ENCODE peak calls at places on chromosomes 6 and 20, in eight cellular contexts. Q is BE2C, V is mesothelial cell of epicardium, D is astrocyte of the cerebellum, W is colonic mucosa, L is heart right ventricle, C is bronchial epithelial cell, O is endothelial cell. Y is an unnamed sample.

GRCh38 chr20:51955756-51956155 is 153.4 kb upstream of the SALL4 start:
- DNase-seq in Q (no peak), V (no peak), D (peak), W (no peak), L (no peak), C (peak), O (no peak), Y (no peak)

GRCh38 chr6:63764318-63764916 is 128.8 kb downstream of the PHF3 start:
- DNase-seq in Q (no peak), V (no peak), D (peak), W (no peak), L (no peak), C (peak), O (no peak), Y (peak)

GRCh38 chr6:113825776-113826175 is 31.4 kb upstream of the MARCKS start:
- DNase-seq in Q (peak), V (no peak), D (peak), W (peak), L (peak), C (no peak), O (no peak), Y (no peak)

GRCh38 chr6:34237316-34237721 is 646 bp downstream of the HMGA1 start:
- DNase-seq in Q (peak), V (no peak), D (no peak), W (peak), L (peak), C (no peak), O (no peak), Y (peak)

GRCh38 chr6:121597654-121598053 is 162.2 kb downstream of the GJA1 start:
- DNase-seq in Q (no peak), V (no peak), D (no peak), W (no peak), L (no peak), C (peak), O (no peak), Y (no peak)

GRCh38 chr6:84615113-84615850 is 149.1 kb downstream of the TBX18 start:
- DNase-seq in Q (no peak), V (no peak), D (no peak), W (no peak), L (no peak), C (no peak), O (no peak), Y (no peak)

GRCh38 chr6:162181741-162182401 is 545.7 kb downstream of the PRKN start:
- DNase-seq in Q (no peak), V (no peak), D (no peak), W (no peak), L (no peak), C (peak), O (no peak), Y (no peak)

GRCh38 chr6:27251672-27252251 is 4.3 kb downstream of the PRSS16 start:
- DNase-seq in Q (peak), V (peak), D (no peak), W (peak), L (peak), C (peak), O (peak), Y (peak)

GRCh38 chr6:498795-499231 is 107.3 kb downstream of the IRF4 start:
- DNase-seq in Q (no peak), V (no peak), D (peak), W (no peak), L (no peak), C (no peak), O (no peak), Y (no peak)

GRCh38 chr6:109118337-109118736 is 23.0 kb downstream of the CEP57L1 start:
- DNase-seq in Q (no peak), V (no peak), D (no peak), W (no peak), L (no peak), C (no peak), O (no peak), Y (no peak)

GRCh38 chr6:129744201-129744879 is 34.4 kb upstream of the ARHGAP18 start:
- DNase-seq in Q (no peak), V (no peak), D (peak), W (peak), L (no peak), C (peak), O (no peak), Y (peak)

GRCh38 chr20:50646483-50646996 is 44.8 kb downstream of the RIPOR3 start:
- DNase-seq in Q (no peak), V (no peak), D (no peak), W (no peak), L (no peak), C (peak), O (no peak), Y (no peak)

GRCh38 chr6:13383280-13384163 is 55.2 kb upstream of the TBC1D7 start:
- DNase-seq in Q (no peak), V (no peak), D (no peak), W (no peak), L (no peak), C (peak), O (no peak), Y (no peak)

GRCh38 chr6:12328701-12329100 is 38.5 kb downstream of the EDN1 start:
- DNase-seq in Q (no peak), V (no peak), D (no peak), W (no peak), L (no peak), C (peak), O (no peak), Y (no peak)

GRCh38 chr6:5905431-5906339 is 101.0 kb downstream of the NRN1 start:
- DNase-seq in Q (no peak), V (no peak), D (peak), W (peak), L (peak), C (peak), O (no peak), Y (no peak)

GRCh38 chr20:9514461-9515210 is at the start of gene LAMP5:
- DNase-seq in Q (peak), V (peak), D (no peak), W (no peak), L (peak), C (peak), O (peak), Y (peak)

GRCh38 chr6:16909599-16910360 is 148.5 kb upstream of the ATXN1 start:
- DNase-seq in Q (no peak), V (no peak), D (no peak), W (no peak), L (no peak), C (no peak), O (no peak), Y (no peak)

GRCh38 chr20:251352-251751 is 6.2 kb upstream of the DEFB132 start:
- DNase-seq in Q (no peak), V (no peak), D (no peak), W (no peak), L (no peak), C (no peak), O (no peak), Y (no peak)

GRCh38 chr20:43584448-43585138 is 6.1 kb upstream of the IFT52 start:
- DNase-seq in Q (no peak), V (no peak), D (no peak), W (no peak), L (no peak), C (no peak), O (no peak), Y (no peak)

GRCh38 chr6:17484201-17484606 is 90.8 kb downstream of the CAP2 start:
- DNase-seq in Q (no peak), V (no peak), D (no peak), W (no peak), L (no peak), C (no peak), O (no peak), Y (no peak)

GRCh38 chr6:169828176-169828575 is 76.8 kb downstream of the ERMARD start:
- DNase-seq in Q (no peak), V (peak), D (no peak), W (peak), L (no peak), C (no peak), O (no peak), Y (no peak)

GRCh38 chr6:44972710-44973109 is 355.4 kb upstream of the RUNX2 start:
- DNase-seq in Q (no peak), V (no peak), D (no peak), W (no peak), L (no peak), C (no peak), O (no peak), Y (no peak)

GRCh38 chr6:132063204-132063603 is 112.0 kb upstream of the CCN2 start:
- DNase-seq in Q (no peak), V (no peak), D (peak), W (no peak), L (no peak), C (no peak), O (no peak), Y (no peak)

GRCh38 chr6:19851273-19852089 is 14.3 kb downstream of the ID4 start:
- DNase-seq in Q (peak), V (no peak), D (peak), W (peak), L (no peak), C (peak), O (peak), Y (peak)

GRCh38 chr6:8080338-8081151 is 16.4 kb upstream of the BLOC1S5 start:
- DNase-seq in Q (no peak), V (no peak), D (no peak), W (no peak), L (no peak), C (peak), O (no peak), Y (no peak)

GRCh38 chr6:35091353-35092083 is 49.6 kb downstream of the TCP11 start:
- DNase-seq in Q (no peak), V (no peak), D (no peak), W (peak), L (no peak), C (no peak), O (no peak), Y (no peak)

GRCh38 chr20:25247100-25247665 is 702 bp upstream of the PYGB start:
- DNase-seq in Q (peak), V (peak), D (no peak), W (peak), L (peak), C (peak), O (peak), Y (peak)

DNA sequence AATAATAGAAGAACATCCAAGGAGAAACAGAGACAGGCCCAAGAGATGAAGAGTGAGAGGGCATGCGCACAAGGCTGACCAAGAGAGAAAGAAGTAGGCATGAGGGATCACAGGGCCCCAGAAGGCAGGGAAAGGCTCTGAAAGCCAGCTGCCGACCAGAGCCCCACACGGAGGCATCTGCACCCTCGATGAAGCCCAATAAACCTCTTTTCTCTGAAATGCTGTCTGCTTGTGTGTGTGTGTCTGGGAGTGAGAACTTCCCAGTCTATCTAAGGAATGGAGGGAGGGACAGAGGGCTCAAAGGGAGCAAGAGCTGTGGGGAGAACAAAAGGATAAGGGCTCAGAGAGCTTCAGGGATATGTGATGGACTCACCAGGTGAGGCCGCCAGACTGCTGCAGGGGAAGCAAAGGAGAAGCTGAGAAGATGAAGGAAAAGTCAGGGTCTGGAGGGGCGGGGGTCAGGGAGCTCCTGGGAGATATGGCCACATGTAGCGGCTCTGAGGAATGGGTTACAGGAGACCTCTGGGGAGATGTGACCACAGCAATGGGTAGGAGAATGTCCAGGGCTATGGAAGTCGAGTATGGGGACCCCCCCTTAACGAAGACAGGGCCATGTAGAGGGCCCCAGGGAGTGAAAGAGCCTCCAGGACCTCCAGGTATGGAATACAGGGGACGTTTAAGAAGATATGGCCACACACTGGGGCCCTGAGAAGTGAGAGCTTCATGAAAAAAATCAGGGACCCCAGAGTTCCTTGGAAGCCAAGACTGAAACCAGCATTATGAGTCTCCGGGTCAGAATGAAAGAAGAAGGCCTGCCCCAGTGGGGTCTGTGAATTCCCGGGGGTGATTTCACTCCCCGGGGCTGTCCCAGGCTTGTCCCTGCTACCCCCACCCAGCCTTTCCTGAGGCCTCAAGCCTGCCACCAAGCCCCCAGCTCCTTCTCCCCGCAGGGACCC is 981 bp upstream of the TNF start:
- DNase-seq in Q (no peak), V (no peak), D (no peak), W (no peak), L (no peak), C (no peak), O (no peak), Y (no peak)
- TF ChIP-seq CTCF in Q (no peak), V (no peak), D (no peak), W (no peak), L (no peak), C (no peak), O (no peak), Y (no peak)

DNA sequence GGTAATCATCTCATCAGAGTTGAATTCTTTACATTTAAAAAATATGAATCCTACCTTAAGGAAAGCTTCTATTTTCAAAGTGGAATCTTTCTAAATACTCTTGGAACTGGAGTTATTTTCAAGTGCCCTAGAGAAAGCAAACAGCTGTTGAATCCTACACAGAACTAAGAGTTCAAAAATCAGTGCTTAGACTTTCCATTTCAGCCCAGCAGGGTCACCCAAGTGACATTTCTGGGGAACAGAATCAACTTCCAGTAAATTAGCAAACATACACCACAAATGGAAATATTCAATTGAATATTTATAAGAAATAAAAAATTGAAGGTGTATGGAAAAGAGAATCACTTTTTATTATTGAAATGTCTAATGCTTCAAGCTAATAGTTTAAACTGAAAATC is 427.7 kb upstream of the NOX3 start:
- DNase-seq in Q (no peak), V (no peak), D (no peak), W (no peak), L (no peak), C (no peak), O (no peak), Y (no peak)
- TF ChIP-seq CTCF in Q (no peak), V (no peak), D (no peak), W (no peak), L (no peak), C (no peak), O (no peak), Y (no peak)

GRCh38 chr20:57920971-57921370 is 211.2 kb upstream of the PMEPA1 start:
- DNase-seq in Q (no peak), V (no peak), D (no peak), W (no peak), L (no peak), C (no peak), O (no peak), Y (no peak)
- TF ChIP-seq CTCF in Q (no peak), V (no peak), D (no peak), W (no peak), L (no peak), C (no peak), O (no peak), Y (no peak)

GRCh38 chr6:149470948-149471347 is 13.9 kb downstream of the ZC3H12D start:
- DNase-seq in Q (no peak), V (no peak), D (no peak), W (no peak), L (no peak), C (no peak), O (no peak), Y (no peak)
- TF ChIP-seq CTCF in Q (no peak), V (no peak), D (no peak), W (no peak), L (no peak), C (no peak), O (no peak), Y (no peak)

GRCh38 chr20:61742097-61742805 is 323.4 kb downstream of the TAF4 start:
- DNase-seq in Q (no peak), V (no peak), D (no peak), W (no peak), L (no peak), C (no peak), O (no peak), Y (no peak)
- TF ChIP-seq CTCF in Q (no peak), V (no peak), D (no peak), W (no peak), L (no peak), C (no peak), O (no peak), Y (no peak)

DNA sequence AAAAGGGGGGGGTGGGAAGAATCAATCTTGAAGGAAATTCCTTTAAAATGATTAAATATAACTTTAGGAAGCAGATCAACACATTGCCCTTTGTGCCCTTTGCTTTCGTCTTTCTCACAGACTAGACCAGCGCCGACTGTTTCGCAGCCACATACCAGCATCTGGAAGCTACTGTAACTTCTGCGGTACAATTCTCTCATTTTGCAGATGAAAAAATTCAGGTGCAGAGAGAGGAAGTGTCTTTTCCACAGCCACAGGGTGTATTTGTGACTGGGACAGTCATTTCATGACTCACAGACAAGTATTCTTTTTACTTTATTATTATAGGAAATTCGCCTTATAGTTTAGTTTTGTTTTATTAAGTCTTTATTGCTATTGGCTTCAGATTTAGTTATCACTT is 84.2 kb downstream of the UST start:
- DNase-seq in Q (no peak), V (no peak), D (no peak), W (no peak), L (no peak), C (no peak), O (no peak), Y (no peak)
- TF ChIP-seq CTCF in Q (no peak), V (no peak), D (no peak), W (no peak), L (no peak), C (no peak), O (no peak), Y (no peak)

DNA sequence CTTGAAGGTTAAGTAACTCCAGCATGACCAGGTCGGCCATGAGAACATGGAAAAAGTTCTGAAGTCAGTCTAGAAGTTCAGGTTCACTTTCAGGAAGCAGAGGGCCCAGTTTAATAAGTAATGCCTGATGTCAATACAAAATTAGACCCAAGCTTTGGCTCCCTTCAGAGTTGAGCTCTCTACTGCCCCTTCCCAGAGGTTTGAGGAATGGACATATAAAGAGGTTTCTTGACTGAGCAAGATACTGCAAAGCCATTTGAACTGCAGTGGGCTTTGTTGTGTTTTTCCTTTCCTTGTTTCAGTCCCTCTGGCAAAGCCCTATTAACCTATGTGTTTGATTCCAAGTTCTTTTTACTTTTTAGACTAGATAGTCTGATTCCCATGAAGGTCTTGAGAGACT is 97.8 kb upstream of the PREP start:
- DNase-seq in Q (no peak), V (no peak), D (no peak), W (no peak), L (no peak), C (no peak), O (no peak), Y (no peak)
- TF ChIP-seq CTCF in Q (peak), V (no peak), D (no peak), W (no peak), L (no peak), C (peak), O (no peak), Y (no peak)

GRCh38 chr20:19758888-19759331 is 852 bp downstream of the RIN2 start:
- DNase-seq in Q (no peak), V (peak), D (no peak), W (peak), L (peak), C (peak), O (peak), Y (peak)
- TF ChIP-seq CTCF in Q (no peak), V (no peak), D (no peak), W (no peak), L (no peak), C (no peak), O (no peak), Y (no peak)

Y was measured in nephron progenitor cell.